ENCODE peak calls at places on chromosomes 2 and 18, in nine cellular contexts. One of them, this sample, is unnamed.
A peak's percentile ranks its signal among the peaks of the same experiment; 100 is the strongest.

GRCh38 chr2:2672249-2672648 is 341.2 kb upstream of the MYT1L start:
- DNase-seq in Calu3: no peak
- DNase-seq in Caco-2: no peak
- DNase-seq in foreskin fibroblast: no peak
- DNase-seq in body of pancreas: no peak
- DNase-seq in ovary: no peak
- DNase-seq in breast epithelium: no peak
- DNase-seq in HL-60: no peak
- DNase-seq in GM12865: no peak
- DNase-seq in this sample: no peak

GRCh38 chr2:98543214-98543613 is 65.1 kb downstream of the COA5 start:
- DNase-seq in body of pancreas: no peak
- DNase-seq in breast epithelium: no peak
- DNase-seq in GM12865: no peak
- DNase-seq in HL-60: no peak
- DNase-seq in Caco-2: no peak
- DNase-seq in ovary: no peak
- DNase-seq in Calu3: no peak
- DNase-seq in foreskin fibroblast: no peak
- DNase-seq in this sample: no peak

GRCh38 chr2:67660871-67661270 is 263.7 kb downstream of the ETAA1 start:
- DNase-seq in breast epithelium: no peak
- DNase-seq in ovary: no peak
- DNase-seq in Calu3: no peak
- DNase-seq in foreskin fibroblast: peak; percentile 25
- DNase-seq in HL-60: no peak
- DNase-seq in body of pancreas: no peak
- DNase-seq in GM12865: no peak
- DNase-seq in Caco-2: no peak
- DNase-seq in this sample: no peak

GRCh38 chr18:23151414-23152099 is 16.3 kb downstream of the CABLES1 start:
- DNase-seq in breast epithelium: no peak
- DNase-seq in foreskin fibroblast: no peak
- DNase-seq in ovary: no peak
- DNase-seq in Caco-2: no peak
- DNase-seq in HL-60: no peak
- DNase-seq in GM12865: no peak
- DNase-seq in body of pancreas: no peak
- DNase-seq in Calu3: no peak
- DNase-seq in this sample: no peak

GRCh38 chr2:204328350-204328749 is 216.9 kb upstream of the PARD3B start:
- DNase-seq in foreskin fibroblast: no peak
- DNase-seq in Calu3: no peak
- DNase-seq in breast epithelium: no peak
- DNase-seq in GM12865: no peak
- DNase-seq in body of pancreas: no peak
- DNase-seq in Caco-2: no peak
- DNase-seq in HL-60: no peak
- DNase-seq in ovary: no peak
- DNase-seq in this sample: no peak

GRCh38 chr2:232927041-232927792 is 57.2 kb downstream of the SNORC start:
- DNase-seq in breast epithelium: no peak
- DNase-seq in HL-60: no peak
- DNase-seq in Caco-2: no peak
- DNase-seq in ovary: no peak
- DNase-seq in Calu3: peak; percentile 11
- DNase-seq in GM12865: no peak
- DNase-seq in body of pancreas: no peak
- DNase-seq in foreskin fibroblast: peak; percentile 51
- DNase-seq in this sample: no peak

GRCh38 chr2:11691071-11691660 is 21.2 kb upstream of the NTSR2 start:
- DNase-seq in HL-60: no peak
- DNase-seq in Caco-2: no peak
- DNase-seq in breast epithelium: no peak
- DNase-seq in foreskin fibroblast: no peak
- DNase-seq in Calu3: no peak
- DNase-seq in ovary: no peak
- DNase-seq in GM12865: no peak
- DNase-seq in body of pancreas: no peak
- DNase-seq in this sample: no peak

GRCh38 chr2:57862153-57862552 is 184.5 kb upstream of the VRK2 start:
- DNase-seq in body of pancreas: no peak
- DNase-seq in breast epithelium: no peak
- DNase-seq in foreskin fibroblast: no peak
- DNase-seq in ovary: no peak
- DNase-seq in HL-60: no peak
- DNase-seq in Caco-2: no peak
- DNase-seq in GM12865: no peak
- DNase-seq in Calu3: no peak
- DNase-seq in this sample: no peak

GRCh38 chr18:8947576-8947975 is 154.9 kb upstream of the NDUFV2 start:
- DNase-seq in GM12865: no peak
- DNase-seq in HL-60: no peak
- DNase-seq in Caco-2: no peak
- DNase-seq in body of pancreas: no peak
- DNase-seq in Calu3: no peak
- DNase-seq in breast epithelium: no peak
- DNase-seq in foreskin fibroblast: no peak
- DNase-seq in ovary: no peak
- DNase-seq in this sample: no peak

GRCh38 chr2:6535572-6535971 is 330.1 kb downstream of the CMPK2 start:
- DNase-seq in Calu3: peak; percentile 11
- DNase-seq in GM12865: no peak
- DNase-seq in HL-60: no peak
- DNase-seq in breast epithelium: no peak
- DNase-seq in Caco-2: no peak
- DNase-seq in foreskin fibroblast: no peak
- DNase-seq in ovary: no peak
- DNase-seq in body of pancreas: no peak
- DNase-seq in this sample: no peak

GRCh38 chr18:31863103-31863502 is 79.8 kb downstream of the TRAPPC8 start:
- DNase-seq in HL-60: no peak
- DNase-seq in foreskin fibroblast: no peak
- DNase-seq in Caco-2: no peak
- DNase-seq in GM12865: no peak
- DNase-seq in ovary: no peak
- DNase-seq in breast epithelium: no peak
- DNase-seq in body of pancreas: no peak
- DNase-seq in Calu3: no peak
- DNase-seq in this sample: no peak

GRCh38 chr2:132521321-132521720 is 104.7 kb downstream of the GPR39 start:
- DNase-seq in ovary: no peak
- DNase-seq in Calu3: no peak
- DNase-seq in body of pancreas: no peak
- DNase-seq in Caco-2: no peak
- DNase-seq in HL-60: no peak
- DNase-seq in GM12865: no peak
- DNase-seq in breast epithelium: no peak
- DNase-seq in foreskin fibroblast: peak; percentile 20
- DNase-seq in this sample: no peak

GRCh38 chr2:44155577-44156446 is 12.9 kb upstream of the PPM1B start:
- DNase-seq in GM12865: no peak
- DNase-seq in Calu3: no peak
- DNase-seq in body of pancreas: no peak
- DNase-seq in HL-60: no peak
- DNase-seq in ovary: no peak
- DNase-seq in foreskin fibroblast: peak; percentile 17
- DNase-seq in breast epithelium: no peak
- DNase-seq in Caco-2: no peak
- DNase-seq in this sample: no peak

GRCh38 chr18:50356036-50356945 is 18.6 kb upstream of the SKA1 start:
- DNase-seq in foreskin fibroblast: peak; percentile 54
- DNase-seq in HL-60: peak; percentile 89
- DNase-seq in Caco-2: no peak
- DNase-seq in Calu3: peak; percentile 23
- DNase-seq in breast epithelium: no peak
- DNase-seq in body of pancreas: no peak
- DNase-seq in ovary: no peak
- DNase-seq in GM12865: peak; percentile 86
- DNase-seq in this sample: no peak

GRCh38 chr2:10392951-10393647 is 55.0 kb downstream of the ODC1 start:
- DNase-seq in HL-60: no peak
- DNase-seq in Calu3: no peak
- DNase-seq in ovary: no peak
- DNase-seq in breast epithelium: no peak
- DNase-seq in foreskin fibroblast: no peak
- DNase-seq in body of pancreas: no peak
- DNase-seq in Caco-2: no peak
- DNase-seq in GM12865: no peak
- DNase-seq in this sample: no peak

DNA sequence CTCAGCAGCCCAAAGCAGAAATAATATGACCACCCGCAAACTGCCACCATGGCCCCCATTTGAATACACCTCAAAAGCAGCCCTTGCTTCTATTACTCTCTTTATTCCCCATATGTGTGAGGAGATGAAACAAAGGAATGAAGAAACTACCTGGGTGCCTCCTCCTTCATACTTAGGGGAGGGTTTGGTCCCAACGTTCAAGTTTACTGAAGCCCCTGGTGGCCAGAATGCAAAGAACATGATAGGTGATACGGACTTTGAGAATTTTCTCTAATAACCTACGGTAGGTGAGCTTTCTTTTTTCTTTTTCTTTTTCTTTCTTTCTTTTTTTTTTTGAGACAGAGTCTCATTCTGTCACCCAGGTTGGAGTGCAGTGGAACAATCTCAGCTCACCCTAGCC is 110.3 kb upstream of the FBXO11 start:
- DNase-seq in body of pancreas: no peak
- DNase-seq in Calu3: peak; percentile 8
- DNase-seq in ovary: no peak
- DNase-seq in breast epithelium: no peak
- DNase-seq in HL-60: no peak
- DNase-seq in GM12865: peak; percentile 8
- DNase-seq in Caco-2: no peak
- DNase-seq in foreskin fibroblast: no peak
- DNase-seq in this sample: no peak
- TF ChIP-seq CTCF in body of pancreas: no peak
- TF ChIP-seq CTCF in Calu3: no peak
- TF ChIP-seq CTCF in ovary: no peak
- TF ChIP-seq CTCF in breast epithelium: no peak
- TF ChIP-seq CTCF in HL-60: no peak
- TF ChIP-seq CTCF in GM12865: no peak
- TF ChIP-seq CTCF in Caco-2: peak; percentile 44
- TF ChIP-seq CTCF in foreskin fibroblast: no peak
- TF ChIP-seq CTCF in this sample: no peak

GRCh38 chr2:66501267-66501666 is 66.3 kb downstream of the MEIS1 start:
- DNase-seq in ovary: no peak
- DNase-seq in Calu3: no peak
- DNase-seq in Caco-2: no peak
- DNase-seq in HL-60: no peak
- DNase-seq in body of pancreas: no peak
- DNase-seq in foreskin fibroblast: no peak
- DNase-seq in GM12865: no peak
- DNase-seq in breast epithelium: no peak
- DNase-seq in this sample: no peak
- TF ChIP-seq CTCF in ovary: no peak
- TF ChIP-seq CTCF in Calu3: no peak
- TF ChIP-seq CTCF in Caco-2: no peak
- TF ChIP-seq CTCF in HL-60: no peak
- TF ChIP-seq CTCF in body of pancreas: no peak
- TF ChIP-seq CTCF in foreskin fibroblast: no peak
- TF ChIP-seq CTCF in GM12865: no peak
- TF ChIP-seq CTCF in breast epithelium: no peak
- TF ChIP-seq CTCF in this sample: no peak

DNA sequence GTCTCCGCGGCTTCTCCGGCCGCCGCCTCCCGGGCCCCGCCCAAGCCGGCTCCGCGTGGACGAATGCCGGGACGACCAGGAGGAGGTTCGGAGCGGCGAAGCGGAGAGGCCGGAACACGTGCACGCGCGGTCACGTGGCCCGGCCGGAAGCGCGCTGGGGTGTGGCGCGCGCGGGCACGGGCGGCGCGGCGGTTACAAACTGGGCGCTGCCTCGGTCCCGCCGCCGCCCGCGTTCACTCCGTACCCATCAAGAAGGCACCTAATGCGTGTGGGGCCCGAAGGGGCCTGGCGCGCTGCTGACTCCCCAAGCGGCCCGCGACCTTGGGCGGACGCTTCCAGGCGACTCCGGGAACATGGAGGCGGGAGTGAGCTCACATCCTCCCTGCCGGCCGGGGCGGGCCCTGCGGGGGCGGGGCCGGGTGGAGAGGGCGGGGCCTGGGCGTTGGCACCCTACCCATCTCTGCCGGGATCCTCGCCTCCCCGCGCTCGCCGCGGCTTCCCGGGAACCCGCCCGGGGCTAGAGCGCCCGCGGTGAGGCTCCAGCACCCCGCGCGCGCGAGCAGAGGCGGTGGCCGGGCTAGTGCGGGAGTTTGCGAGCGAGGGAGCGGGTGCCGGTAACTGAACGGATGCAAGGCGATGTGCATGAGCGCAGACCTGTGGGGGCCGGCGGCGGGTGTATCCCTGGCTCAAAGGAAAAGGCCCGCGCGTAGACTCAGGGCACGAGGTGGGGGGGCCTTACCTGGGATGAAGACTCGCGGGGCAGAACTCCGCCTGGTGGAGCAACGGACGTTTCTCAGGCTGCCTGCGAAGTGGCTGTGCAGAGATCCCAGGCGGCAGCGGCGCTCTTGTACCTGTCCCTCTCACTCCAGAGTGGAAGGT is at the start of gene TMEM185B:
- DNase-seq in breast epithelium: peak; percentile 87
- DNase-seq in ovary: peak; percentile 91
- DNase-seq in foreskin fibroblast: peak; percentile 94
- DNase-seq in body of pancreas: peak; percentile 93
- DNase-seq in Caco-2: peak; percentile 96
- DNase-seq in GM12865: peak; percentile 93
- DNase-seq in HL-60: peak; percentile 70
- DNase-seq in Calu3: peak; percentile 95
- DNase-seq in this sample: peak; percentile 72
- TF ChIP-seq CTCF in breast epithelium: peak; percentile 44
- TF ChIP-seq CTCF in ovary: no peak
- TF ChIP-seq CTCF in foreskin fibroblast: no peak
- TF ChIP-seq CTCF in body of pancreas: peak; percentile 20
- TF ChIP-seq CTCF in Caco-2: peak; percentile 54
- TF ChIP-seq CTCF in GM12865: peak; percentile 41
- TF ChIP-seq CTCF in HL-60: no peak
- TF ChIP-seq CTCF in Calu3: peak; percentile 27
- TF ChIP-seq CTCF in this sample: no peak

GRCh38 chr2:73268831-73269685 is 15.2 kb downstream of the FBXO41 start:
- DNase-seq in breast epithelium: no peak
- DNase-seq in foreskin fibroblast: peak; percentile 55
- DNase-seq in Calu3: peak; percentile 81
- DNase-seq in ovary: no peak
- DNase-seq in Caco-2: peak; percentile 90
- DNase-seq in GM12865: peak; percentile 89
- DNase-seq in body of pancreas: peak; percentile 62
- DNase-seq in HL-60: no peak
- DNase-seq in this sample: no peak
- TF ChIP-seq CTCF in breast epithelium: no peak
- TF ChIP-seq CTCF in foreskin fibroblast: no peak
- TF ChIP-seq CTCF in Calu3: peak; percentile 28
- TF ChIP-seq CTCF in ovary: no peak
- TF ChIP-seq CTCF in Caco-2: peak; percentile 36
- TF ChIP-seq CTCF in GM12865: no peak
- TF ChIP-seq CTCF in body of pancreas: no peak
- TF ChIP-seq CTCF in HL-60: no peak
- TF ChIP-seq CTCF in this sample: no peak

This sample was measured in omental fat pad.